ENCODE peak calls at places on chromosome 11, in nine cellular contexts. One of them, this sample, is unnamed.

GRCh38 chr11:83865636-83866461 is 579.7 kb upstream of the CCDC90B start:
- DNase-seq in BE2C: peak; percentile 72
- DNase-seq in WTC11: no peak
- DNase-seq in heart left ventricle: no peak
- DNase-seq in AG04450: no peak
- DNase-seq in Panc1: no peak
- DNase-seq in endodermal cell: peak; percentile 37
- DNase-seq in GM10248: no peak
- DNase-seq in A549: no peak
- DNase-seq in this sample: no peak

GRCh38 chr11:117443269-117444186 is 115.9 kb downstream of the CEP164 start:
- DNase-seq in heart left ventricle: peak; percentile 75
- DNase-seq in A549: peak; percentile 25
- DNase-seq in WTC11: peak; percentile 84
- DNase-seq in BE2C: peak; percentile 92
- DNase-seq in endodermal cell: peak; percentile 94
- DNase-seq in AG04450: no peak
- DNase-seq in GM10248: peak; percentile 66
- DNase-seq in Panc1: no peak
- DNase-seq in this sample: peak; percentile 85

GRCh38 chr11:111189466-111189865 is 56.1 kb upstream of the POU2AF2 start:
- DNase-seq in BE2C: no peak
- DNase-seq in endodermal cell: no peak
- DNase-seq in heart left ventricle: no peak
- DNase-seq in WTC11: no peak
- DNase-seq in AG04450: no peak
- DNase-seq in A549: no peak
- DNase-seq in GM10248: no peak
- DNase-seq in Panc1: no peak
- DNase-seq in this sample: no peak

GRCh38 chr11:79043726-79044125 is 397.1 kb downstream of the TENM4 start:
- DNase-seq in A549: no peak
- DNase-seq in endodermal cell: no peak
- DNase-seq in AG04450: no peak
- DNase-seq in Panc1: no peak
- DNase-seq in GM10248: no peak
- DNase-seq in WTC11: no peak
- DNase-seq in heart left ventricle: no peak
- DNase-seq in BE2C: no peak
- DNase-seq in this sample: no peak

GRCh38 chr11:17510507-17511206 is 33.6 kb downstream of the USH1C start:
- DNase-seq in Panc1: no peak
- DNase-seq in heart left ventricle: no peak
- DNase-seq in A549: no peak
- DNase-seq in AG04450: no peak
- DNase-seq in BE2C: no peak
- DNase-seq in WTC11: no peak
- DNase-seq in endodermal cell: no peak
- DNase-seq in GM10248: no peak
- DNase-seq in this sample: no peak

GRCh38 chr11:19714093-19714386 is 1.4 kb downstream of the NAV2 start:
- DNase-seq in AG04450: no peak
- DNase-seq in BE2C: no peak
- DNase-seq in A549: no peak
- DNase-seq in heart left ventricle: no peak
- DNase-seq in endodermal cell: no peak
- DNase-seq in GM10248: no peak
- DNase-seq in Panc1: peak; percentile 28
- DNase-seq in WTC11: peak; percentile 34
- DNase-seq in this sample: no peak

GRCh38 chr11:107493117-107493516 is 35.5 kb upstream of the CWF19L2 start:
- DNase-seq in WTC11: no peak
- DNase-seq in AG04450: peak; percentile 7
- DNase-seq in BE2C: no peak
- DNase-seq in Panc1: peak; percentile 17
- DNase-seq in heart left ventricle: no peak
- DNase-seq in GM10248: no peak
- DNase-seq in A549: peak; percentile 31
- DNase-seq in endodermal cell: no peak
- DNase-seq in this sample: no peak

GRCh38 chr11:62374801-62375200 is 37.6 kb downstream of the ASRGL1 start:
- DNase-seq in A549: no peak
- DNase-seq in Panc1: no peak
- DNase-seq in WTC11: no peak
- DNase-seq in endodermal cell: no peak
- DNase-seq in heart left ventricle: no peak
- DNase-seq in BE2C: no peak
- DNase-seq in AG04450: no peak
- DNase-seq in GM10248: no peak
- DNase-seq in this sample: no peak

GRCh38 chr11:112364962-112365481 is 104.4 kb upstream of the PLET1 start:
- DNase-seq in A549: peak; percentile 51
- DNase-seq in WTC11: no peak
- DNase-seq in GM10248: no peak
- DNase-seq in endodermal cell: no peak
- DNase-seq in BE2C: peak; percentile 59
- DNase-seq in Panc1: peak; percentile 27
- DNase-seq in heart left ventricle: no peak
- DNase-seq in AG04450: peak; percentile 98
- DNase-seq in this sample: no peak

GRCh38 chr11:72229336-72229924 is 4.9 kb downstream of the INPPL1 start:
- DNase-seq in A549: no peak
- DNase-seq in WTC11: no peak
- DNase-seq in BE2C: no peak
- DNase-seq in heart left ventricle: no peak
- DNase-seq in AG04450: no peak
- DNase-seq in endodermal cell: peak; percentile 23
- DNase-seq in GM10248: no peak
- DNase-seq in Panc1: no peak
- DNase-seq in this sample: no peak

GRCh38 chr11:3855808-3856491 is 486 bp downstream of the STIM1 start:
- DNase-seq in GM10248: no peak
- DNase-seq in endodermal cell: peak; percentile 82
- DNase-seq in AG04450: no peak
- DNase-seq in heart left ventricle: peak; percentile 67
- DNase-seq in WTC11: peak; percentile 57
- DNase-seq in BE2C: peak; percentile 13
- DNase-seq in Panc1: no peak
- DNase-seq in A549: peak; percentile 33
- DNase-seq in this sample: peak; percentile 54

GRCh38 chr11:94049351-94049750 is 28.2 kb downstream of the HEPHL1 start:
- DNase-seq in endodermal cell: no peak
- DNase-seq in GM10248: no peak
- DNase-seq in heart left ventricle: no peak
- DNase-seq in WTC11: no peak
- DNase-seq in A549: no peak
- DNase-seq in Panc1: no peak
- DNase-seq in BE2C: no peak
- DNase-seq in AG04450: no peak
- DNase-seq in this sample: no peak

GRCh38 chr11:135074397-135074998 is 662.5 kb upstream of the B3GAT1 start:
- DNase-seq in AG04450: no peak
- DNase-seq in WTC11: no peak
- DNase-seq in A549: no peak
- DNase-seq in Panc1: peak; percentile 18
- DNase-seq in heart left ventricle: no peak
- DNase-seq in endodermal cell: no peak
- DNase-seq in GM10248: no peak
- DNase-seq in BE2C: no peak
- DNase-seq in this sample: no peak

GRCh38 chr11:5289696-5290095 is 12.1 kb downstream of the OR51B4 start:
- DNase-seq in BE2C: no peak
- DNase-seq in Panc1: no peak
- DNase-seq in WTC11: no peak
- DNase-seq in heart left ventricle: no peak
- DNase-seq in A549: no peak
- DNase-seq in GM10248: no peak
- DNase-seq in AG04450: no peak
- DNase-seq in endodermal cell: no peak
- DNase-seq in this sample: no peak

GRCh38 chr11:123576082-123576481 is 78.3 kb downstream of the SCN3B start:
- DNase-seq in A549: no peak
- DNase-seq in Panc1: no peak
- DNase-seq in endodermal cell: no peak
- DNase-seq in GM10248: no peak
- DNase-seq in AG04450: no peak
- DNase-seq in WTC11: no peak
- DNase-seq in BE2C: no peak
- DNase-seq in heart left ventricle: no peak
- DNase-seq in this sample: no peak

GRCh38 chr11:74570266-74571061 is 21.9 kb upstream of the POLD3 start:
- DNase-seq in WTC11: peak; percentile 53
- DNase-seq in Panc1: peak; percentile 25
- DNase-seq in AG04450: no peak
- DNase-seq in BE2C: peak; percentile 56
- DNase-seq in endodermal cell: peak; percentile 84
- DNase-seq in A549: peak; percentile 70
- DNase-seq in GM10248: peak; percentile 57
- DNase-seq in heart left ventricle: peak; percentile 33
- DNase-seq in this sample: peak; percentile 21

GRCh38 chr11:31850365-31850764 is 39.2 kb upstream of the PAX6 start:
- DNase-seq in endodermal cell: no peak
- DNase-seq in heart left ventricle: no peak
- DNase-seq in BE2C: no peak
- DNase-seq in Panc1: no peak
- DNase-seq in GM10248: no peak
- DNase-seq in WTC11: no peak
- DNase-seq in A549: no peak
- DNase-seq in AG04450: no peak
- DNase-seq in this sample: no peak
- TF ChIP-seq CTCF in endodermal cell: no peak
- TF ChIP-seq CTCF in heart left ventricle: no peak
- TF ChIP-seq CTCF in BE2C: no peak
- TF ChIP-seq CTCF in Panc1: no peak
- TF ChIP-seq CTCF in GM10248: no peak
- TF ChIP-seq CTCF in WTC11: no peak
- TF ChIP-seq CTCF in A549: no peak
- TF ChIP-seq CTCF in AG04450: no peak
- TF ChIP-seq CTCF in this sample: no peak

DNA sequence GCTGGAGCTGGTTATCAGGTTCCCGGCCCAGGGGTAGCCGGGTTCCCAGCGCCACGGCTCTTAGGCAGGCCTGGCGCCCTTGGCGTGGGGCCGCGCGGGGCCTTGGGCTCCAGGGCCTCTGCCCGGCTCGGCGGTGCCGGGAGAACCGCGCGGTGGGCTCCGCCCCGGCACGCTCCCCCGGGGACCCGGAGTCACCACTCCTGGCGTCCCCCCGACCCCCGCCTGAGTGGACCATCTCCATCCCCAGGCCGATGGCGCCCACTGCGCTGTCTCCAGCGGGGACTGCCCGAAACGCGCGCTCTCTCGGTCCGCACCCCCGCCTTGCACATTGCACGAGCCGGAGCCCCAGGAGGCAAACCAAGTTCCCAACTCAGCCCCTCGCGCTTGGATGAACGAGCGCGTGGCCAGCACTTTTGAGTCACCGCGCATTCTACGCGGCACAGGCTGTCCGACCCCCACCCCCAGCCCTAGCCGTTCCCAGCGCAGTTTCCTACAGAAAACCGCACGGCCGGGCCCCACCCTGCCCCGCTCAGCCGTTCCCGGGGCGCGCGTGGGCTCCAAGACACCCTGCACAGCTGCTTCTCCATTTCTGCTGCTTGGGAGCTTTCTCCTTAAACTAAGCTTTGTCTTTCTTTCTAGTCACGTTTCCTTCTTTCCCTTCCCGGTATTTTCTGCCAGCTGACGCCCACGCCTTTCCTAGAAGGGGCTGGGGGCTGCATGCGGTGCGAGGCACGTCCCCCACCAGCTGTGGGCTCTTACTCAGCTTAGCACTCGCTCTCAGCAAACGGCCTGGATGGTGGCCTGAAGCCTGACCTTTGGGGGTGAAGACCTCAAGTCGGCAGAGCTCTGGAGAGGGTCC is 650 bp upstream of the CHID1 start:
- DNase-seq in heart left ventricle: peak; percentile 54
- DNase-seq in BE2C: peak; percentile 25
- DNase-seq in GM10248: peak; percentile 63
- DNase-seq in AG04450: no peak
- DNase-seq in endodermal cell: peak; percentile 50
- DNase-seq in Panc1: no peak
- DNase-seq in WTC11: peak; percentile 68
- DNase-seq in A549: peak; percentile 35
- DNase-seq in this sample: peak; percentile 68
- TF ChIP-seq CTCF in heart left ventricle: no peak
- TF ChIP-seq CTCF in BE2C: no peak
- TF ChIP-seq CTCF in GM10248: no peak
- TF ChIP-seq CTCF in AG04450: no peak
- TF ChIP-seq CTCF in endodermal cell: peak; percentile 50
- TF ChIP-seq CTCF in Panc1: no peak
- TF ChIP-seq CTCF in WTC11: no peak
- TF ChIP-seq CTCF in A549: no peak
- TF ChIP-seq CTCF in this sample: no peak

DNA sequence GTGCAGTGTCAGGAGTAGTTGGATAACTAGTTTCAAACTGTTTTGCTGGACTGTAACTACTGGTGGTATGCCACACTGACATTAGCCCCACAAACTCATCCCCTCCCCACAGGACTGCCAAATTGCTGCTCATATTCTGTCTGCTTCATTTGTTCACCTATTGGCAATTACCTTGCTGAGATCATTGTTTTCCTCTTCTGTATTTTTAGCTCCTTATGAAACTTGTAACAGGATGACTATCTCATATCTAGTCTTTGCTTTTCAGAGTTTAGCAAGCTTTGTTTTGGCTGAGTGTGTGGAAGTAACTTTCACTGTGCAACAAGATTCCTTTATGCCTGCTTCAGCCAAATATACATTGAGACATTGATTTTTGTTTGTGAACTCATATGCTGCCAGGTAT is 108.6 kb upstream of the SESN3 start:
- DNase-seq in WTC11: no peak
- DNase-seq in AG04450: no peak
- DNase-seq in endodermal cell: no peak
- DNase-seq in BE2C: no peak
- DNase-seq in A549: no peak
- DNase-seq in GM10248: peak; percentile 46
- DNase-seq in heart left ventricle: no peak
- DNase-seq in Panc1: no peak
- DNase-seq in this sample: no peak
- TF ChIP-seq CTCF in WTC11: no peak
- TF ChIP-seq CTCF in AG04450: no peak
- TF ChIP-seq CTCF in endodermal cell: no peak
- TF ChIP-seq CTCF in BE2C: no peak
- TF ChIP-seq CTCF in A549: no peak
- TF ChIP-seq CTCF in GM10248: no peak
- TF ChIP-seq CTCF in heart left ventricle: no peak
- TF ChIP-seq CTCF in Panc1: no peak
- TF ChIP-seq CTCF in this sample: no peak

GRCh38 chr11:1869427-1870325 is 16.8 kb downstream of the LSP1 start:
- DNase-seq in BE2C: no peak
- DNase-seq in endodermal cell: no peak
- DNase-seq in A549: peak; percentile 59
- DNase-seq in heart left ventricle: peak; percentile 61
- DNase-seq in GM10248: no peak
- DNase-seq in WTC11: peak; percentile 26
- DNase-seq in Panc1: no peak
- DNase-seq in AG04450: no peak
- DNase-seq in this sample: no peak
- TF ChIP-seq CTCF in BE2C: no peak
- TF ChIP-seq CTCF in endodermal cell: peak; percentile 39
- TF ChIP-seq CTCF in A549: peak; percentile 51
- TF ChIP-seq CTCF in heart left ventricle: no peak
- TF ChIP-seq CTCF in GM10248: no peak
- TF ChIP-seq CTCF in WTC11: no peak
- TF ChIP-seq CTCF in Panc1: peak; percentile 79
- TF ChIP-seq CTCF in AG04450: peak; percentile 20
- TF ChIP-seq CTCF in this sample: no peak